ENCODE peak calls at places on chromosomes 12 and 14, in seven cellular contexts. I is A673, E is ascending aorta, X is activated B cell treated with CpG ODN at 0.5 μM for 24 hours, O is endothelial cell, T is SK-N-SH, D is ACHN. V is an unnamed sample.

GRCh38 chr12:11228268-11228879 is 41.1 kb downstream of the PRB3 start:
- DNase-seq in I (peak), E (no peak), X (no peak), O (peak), T (peak), D (peak), V (peak)

GRCh38 chr14:56841611-56842010 is 31.3 kb upstream of the OTX2 start:
- DNase-seq in I (no peak), E (no peak), X (no peak), O (no peak), T (no peak), D (no peak), V (no peak)

GRCh38 chr14:66638688-66639087 is 130.7 kb downstream of the GPHN start:
- DNase-seq in I (peak), E (no peak), X (no peak), O (no peak), T (no peak), D (peak), V (no peak)

GRCh38 chr12:38850463-38850862 is 54.9 kb downstream of the CPNE8 start:
- DNase-seq in I (no peak), E (no peak), X (no peak), O (no peak), T (no peak), D (no peak), V (no peak)

GRCh38 chr12:53251477-53252348 is 16.4 kb upstream of the ESPL1 start:
- DNase-seq in I (peak), E (peak), X (peak), O (peak), T (peak), D (peak), V (peak)

GRCh38 chr12:41576925-41577324 is 388.8 kb downstream of the PDZRN4 start:
- DNase-seq in I (no peak), E (no peak), X (no peak), O (no peak), T (no peak), D (no peak), V (no peak)

GRCh38 chr12:55708695-55709233 is 1.1 kb upstream of the ITGA7 start:
- DNase-seq in I (no peak), E (no peak), X (no peak), O (no peak), T (no peak), D (no peak), V (no peak)

GRCh38 chr12:53219116-53219955 is 12.3 kb upstream of the ITGB7 start:
- DNase-seq in I (peak), E (no peak), X (no peak), O (no peak), T (no peak), D (no peak), V (peak)

GRCh38 chr12:92194566-92194965 is 48.9 kb upstream of the BTG1 start:
- DNase-seq in I (no peak), E (no peak), X (no peak), O (no peak), T (no peak), D (no peak), V (no peak)

GRCh38 chr12:1655225-1655788 is 26.3 kb downstream of the WNT5B start:
- DNase-seq in I (no peak), E (no peak), X (no peak), O (no peak), T (no peak), D (no peak), V (no peak)

GRCh38 chr14:72590577-72590976 is 303.3 kb downstream of the DPF3 start:
- DNase-seq in I (no peak), E (no peak), X (no peak), O (no peak), T (no peak), D (no peak), V (no peak)

GRCh38 chr12:109544955-109545531 is 28.3 kb downstream of the MMAB start:
- DNase-seq in I (no peak), E (no peak), X (no peak), O (no peak), T (peak), D (peak), V (no peak)

GRCh38 chr12:27193106-27193505 is 51.0 kb upstream of the STK38L start:
- DNase-seq in I (no peak), E (no peak), X (no peak), O (no peak), T (no peak), D (no peak), V (no peak)

GRCh38 chr12:64120568-64120967 is 101.5 kb downstream of the KICS2 start:
- DNase-seq in I (no peak), E (no peak), X (no peak), O (no peak), T (no peak), D (no peak), V (peak)

GRCh38 chr12:47813491-47814196 is 6.1 kb downstream of the HDAC7 start:
- DNase-seq in I (no peak), E (no peak), X (peak), O (no peak), T (no peak), D (peak), V (no peak)

GRCh38 chr14:22650960-22651521 is 6.9 kb upstream of the OR6J1 start:
- DNase-seq in I (peak), E (no peak), X (no peak), O (no peak), T (no peak), D (peak), V (peak)

GRCh38 chr12:57888407-57889157 is 42.1 kb upstream of the CTDSP2 start:
- DNase-seq in I (no peak), E (no peak), X (no peak), O (no peak), T (no peak), D (no peak), V (peak)

GRCh38 chr14:61934385-61934784 is 172.2 kb downstream of the SNAPC1 start:
- DNase-seq in I (no peak), E (no peak), X (no peak), O (no peak), T (no peak), D (no peak), V (no peak)

GRCh38 chr12:58593557-58594304 is 326.6 kb downstream of the LRIG3 start:
- DNase-seq in I (no peak), E (no peak), X (no peak), O (no peak), T (no peak), D (no peak), V (no peak)

GRCh38 chr14:83172363-83172762 is 1638.7 kb upstream of the SEL1L start:
- DNase-seq in I (peak), E (no peak), X (no peak), O (no peak), T (no peak), D (no peak), V (no peak)

GRCh38 chr12:39077226-39077625 is 171.8 kb upstream of the CPNE8 start:
- DNase-seq in I (no peak), E (no peak), X (no peak), O (no peak), T (peak), D (no peak), V (no peak)

GRCh38 chr12:85509081-85509856 is 229.2 kb downstream of the ALX1 start:
- DNase-seq in I (no peak), E (no peak), X (no peak), O (no peak), T (no peak), D (no peak), V (no peak)

GRCh38 chr14:50999726-51000125 is 55.4 kb upstream of the PYGL start:
- DNase-seq in I (no peak), E (no peak), X (no peak), O (no peak), T (no peak), D (no peak), V (peak)

GRCh38 chr12:16524378-16524777 is 81.6 kb downstream of the LMO3 start:
- DNase-seq in I (no peak), E (no peak), X (no peak), O (no peak), T (no peak), D (no peak), V (no peak)

GRCh38 chr12:121792607-121793500 is 634 bp downstream of the RHOF start:
- DNase-seq in I (no peak), E (no peak), X (peak), O (no peak), T (no peak), D (peak), V (no peak)

GRCh38 chr12:103198499-103198898 is 241.0 kb downstream of the ASCL1 start:
- DNase-seq in I (no peak), E (no peak), X (no peak), O (no peak), T (no peak), D (no peak), V (no peak)

GRCh38 chr12:2679816-2680675 is 114.7 kb upstream of the FKBP4 start:
- DNase-seq in I (no peak), E (no peak), X (no peak), O (no peak), T (no peak), D (no peak), V (no peak)

GRCh38 chr12:93234641-93235040 is 143.1 kb upstream of the NUDT4 start:
- DNase-seq in I (no peak), E (no peak), X (no peak), O (no peak), T (no peak), D (no peak), V (no peak)

GRCh38 chr12:94089891-94090290 is 58.5 kb upstream of the PLXNC1 start:
- DNase-seq in I (no peak), E (no peak), X (no peak), O (no peak), T (no peak), D (no peak), V (no peak)

GRCh38 chr12:12156116-12156515 is 85.4 kb downstream of the BCL2L14 start:
- DNase-seq in I (no peak), E (no peak), X (no peak), O (no peak), T (no peak), D (no peak), V (no peak)

GRCh38 chr14:104035300-104035699 is 50.2 kb upstream of the ASPG start:
- DNase-seq in I (no peak), E (no peak), X (no peak), O (no peak), T (peak), D (no peak), V (no peak)

GRCh38 chr12:118402251-118402650 is 25.9 kb downstream of the SUDS3 start:
- DNase-seq in I (no peak), E (no peak), X (no peak), O (no peak), T (no peak), D (peak), V (no peak)

GRCh38 chr12:26723379-26724308 is 109.3 kb downstream of the ITPR2 start:
- DNase-seq in I (no peak), E (no peak), X (no peak), O (no peak), T (no peak), D (peak), V (peak)

V was measured in SK-MEL-5.